ENCODE peak calls at places on chromosomes 4 and X, in seven cellular contexts. N is AG08396, Y is H4, E is T-helper 1 cell, T is Karpas-422, W is colonic mucosa, B is tibial nerve. S is an unnamed sample.

GRCh38 chr4:164937576-164938270 is 39.7 kb downstream of the TRIM61 start:
- DNase-seq in E (no peak), B (no peak), N (no peak), W (no peak), Y (peak), T (peak), S (no peak)

GRCh38 chr4:43680416-43680815 is 768.2 kb downstream of the KCTD8 start:
- DNase-seq in W (no peak), N (no peak), E (no peak), B (no peak), Y (no peak), T (no peak), S (no peak)

GRCh38 chrX:18643243-18643642 is 28.7 kb downstream of the RS1 start:
- DNase-seq in N (no peak), T (no peak), Y (no peak), W (no peak), B (no peak), E (no peak), S (no peak)

GRCh38 chrX:122363112-122363511 is 821.0 kb upstream of the GRIA3 start:
- DNase-seq in T (no peak), E (no peak), Y (no peak), N (no peak), W (no peak), B (no peak), S (no peak)

GRCh38 chr4:125041372-125041930 is 273.3 kb upstream of the FAT4 start:
- DNase-seq in B (no peak), T (no peak), N (no peak), E (no peak), W (no peak), Y (no peak), S (no peak)

GRCh38 chr4:102809190-102809589 is 18.2 kb downstream of the UBE2D3 start:
- DNase-seq in B (no peak), N (no peak), W (no peak), E (no peak), T (no peak), Y (no peak), S (no peak)

GRCh38 chr4:114677346-114677979 is 78.9 kb downstream of the UGT8 start:
- DNase-seq in N (no peak), B (no peak), W (no peak), T (no peak), Y (no peak), E (no peak), S (no peak)

GRCh38 chrX:49947778-49948177 is 25.4 kb downstream of the CLCN5 start:
- DNase-seq in B (no peak), Y (no peak), T (no peak), N (no peak), W (no peak), E (no peak), S (no peak)

GRCh38 chrX:140503230-140503585 is 1.7 kb downstream of the SOX3 start:
- DNase-seq in Y (no peak), N (no peak), E (no peak), W (no peak), B (no peak), T (no peak), S (no peak)